ENCODE peak calls at places on chromosomes 6 and 20, in nine cellular contexts. M is Karpas-422, U is GM23248, W is endothelial cell of umbilical vein, J is OCI-LY7, K is PC-9, Y is IMR-90, V is HCT116, C is SK-N-SH. Q is an unnamed sample. For H3K36me3, the result is how much of the 10 kb centered on the place peaks cover.

GRCh38 chr6:11848852-11849731 is 70.5 kb upstream of the ADTRP start:
- DNase-seq in M (no peak), U (peak), W (peak), J (no peak), K (no peak), Y (peak), V (no peak), C (no peak), Q (no peak)

GRCh38 chr6:19860235-19860877 is 23.2 kb downstream of the ID4 start:
- DNase-seq in M (no peak), U (no peak), W (no peak), J (no peak), K (peak), Y (no peak), V (no peak), C (no peak), Q (no peak)

GRCh38 chr6:109242029-109242428 is 140.2 kb downstream of the CD164 start:
- DNase-seq in M (no peak), U (no peak), W (no peak), J (no peak), K (no peak), Y (no peak), V (no peak), C (no peak), Q (no peak)

GRCh38 chr6:107264357-107264831 is 149.1 kb upstream of the BEND3 start:
- DNase-seq in M (no peak), U (peak), W (peak), J (no peak), K (peak), Y (peak), V (no peak), C (peak), Q (peak)

GRCh38 chr6:153563001-153563400 is 431.9 kb upstream of the RGS17 start:
- DNase-seq in M (no peak), U (no peak), W (no peak), J (no peak), K (no peak), Y (no peak), V (peak), C (no peak), Q (no peak)

GRCh38 chr6:17004269-17004668 is 97.6 kb upstream of the STMND1 start:
- DNase-seq in M (no peak), U (peak), W (no peak), J (no peak), K (no peak), Y (peak), V (no peak), C (no peak), Q (no peak)

GRCh38 chr6:15366003-15366535 is 120.2 kb downstream of the JARID2 start:
- DNase-seq in M (no peak), U (no peak), W (no peak), J (no peak), K (no peak), Y (no peak), V (no peak), C (no peak), Q (no peak)

GRCh38 chr6:169803291-169803811 is 51.9 kb downstream of the ERMARD start:
- DNase-seq in M (peak), U (no peak), W (no peak), J (peak), K (no peak), Y (no peak), V (no peak), C (no peak), Q (no peak)

GRCh38 chr6:21491955-21492354 is 101.6 kb upstream of the SOX4 start:
- DNase-seq in M (no peak), U (no peak), W (no peak), J (no peak), K (no peak), Y (no peak), V (no peak), C (no peak), Q (no peak)

GRCh38 chr20:51804754-51805153 is 2.4 kb upstream of the SALL4 start:
- DNase-seq in M (no peak), U (no peak), W (no peak), J (no peak), K (no peak), Y (no peak), V (no peak), C (no peak), Q (no peak)

GRCh38 chr6:155177369-155177961 is 86.3 kb upstream of the CLDN20 start:
- DNase-seq in M (peak), U (peak), W (peak), J (peak), K (peak), Y (peak), V (peak), C (peak), Q (peak)

GRCh38 chr6:84897874-84898635 is 133.7 kb upstream of the TBX18 start:
- DNase-seq in M (no peak), U (peak), W (peak), J (no peak), K (peak), Y (peak), V (no peak), C (no peak), Q (no peak)

GRCh38 chr6:64428186-64428585 is 792.6 kb downstream of the PHF3 start:
- DNase-seq in M (no peak), U (no peak), W (no peak), J (no peak), K (no peak), Y (no peak), V (no peak), C (no peak), Q (no peak)

GRCh38 chr20:47989957-47990356 is 204.7 kb upstream of the SULF2 start:
- DNase-seq in M (no peak), U (no peak), W (no peak), J (no peak), K (peak), Y (no peak), V (no peak), C (peak), Q (peak)

GRCh38 chr6:168184701-168185100 is 105.7 kb upstream of the FRMD1 start:
- DNase-seq in M (no peak), U (no peak), W (no peak), J (no peak), K (no peak), Y (no peak), V (no peak), C (no peak), Q (no peak)

GRCh38 chr6:138428943-138429616 is 25.1 kb downstream of the HEBP2 start:
- DNase-seq in M (peak), U (peak), W (peak), J (peak), K (peak), Y (peak), V (peak), C (peak), Q (peak)

GRCh38 chr6:41767112-41767946 is 12.4 kb downstream of the FRS3 start:
- DNase-seq in M (peak), U (peak), W (peak), J (peak), K (peak), Y (peak), V (no peak), C (peak), Q (peak)

GRCh38 chr6:113595921-113596376 is 261.2 kb upstream of the MARCKS start:
- DNase-seq in M (no peak), U (peak), W (no peak), J (no peak), K (no peak), Y (peak), V (no peak), C (no peak), Q (no peak)

GRCh38 chr20:40869416-40870147 is 159.0 kb upstream of the TOP1 start:
- DNase-seq in M (no peak), U (no peak), W (no peak), J (no peak), K (no peak), Y (no peak), V (no peak), C (no peak), Q (no peak)

GRCh38 chr20:32820698-32821378 is 1.1 kb downstream of the MAPRE1 start:
- DNase-seq in M (peak), U (no peak), W (no peak), J (peak), K (no peak), Y (no peak), V (no peak), C (peak), Q (no peak)

GRCh38 chr6:73774311-73774766 is 78.3 kb downstream of the CD109 start:
- DNase-seq in M (no peak), U (peak), W (peak), J (no peak), K (peak), Y (peak), V (peak), C (no peak), Q (no peak)

GRCh38 chr6:3444276-3445088 is 12.4 kb downstream of the SLC22A23 start:
- DNase-seq in M (peak), U (no peak), W (no peak), J (no peak), K (peak), Y (no peak), V (no peak), C (no peak), Q (peak)

GRCh38 chr6:131430531-131430930 is 142.5 kb upstream of the ARG1 start:
- DNase-seq in M (no peak), U (no peak), W (no peak), J (no peak), K (no peak), Y (no peak), V (no peak), C (no peak), Q (no peak)

GRCh38 chr6:8180327-8181161 is 78.2 kb upstream of the EEF1E1 start:
- DNase-seq in M (no peak), U (peak), W (no peak), J (no peak), K (peak), Y (peak), V (no peak), C (no peak), Q (no peak)

GRCh38 chr6:113833537-113833936 is 23.6 kb upstream of the MARCKS start:
- DNase-seq in M (no peak), U (peak), W (no peak), J (no peak), K (no peak), Y (peak), V (no peak), C (no peak), Q (no peak)

GRCh38 chr6:7630792-7631191 is 40.8 kb downstream of the SNRNP48 start:
- DNase-seq in M (no peak), U (no peak), W (no peak), J (no peak), K (no peak), Y (no peak), V (no peak), C (no peak), Q (no peak)

GRCh38 chr6:34333858-34334257 is 58.6 kb downstream of the NUDT3 start:
- DNase-seq in M (no peak), U (no peak), W (no peak), J (no peak), K (no peak), Y (no peak), V (no peak), C (no peak), Q (no peak)

GRCh38 chr6:156461647-156462046 is 315.5 kb upstream of the ARID1B start:
- DNase-seq in M (peak), U (no peak), W (no peak), J (no peak), K (no peak), Y (no peak), V (no peak), C (no peak), Q (no peak)

GRCh38 chr20:38094373-38094775 is 60.8 kb downstream of the RPRD1B start:
- DNase-seq in M (peak), U (peak), W (peak), J (peak), K (peak), Y (peak), V (no peak), C (no peak), Q (peak)

GRCh38 chr6:17890309-17890708 is 97.1 kb downstream of the KIF13A start:
- DNase-seq in M (no peak), U (no peak), W (no peak), J (no peak), K (no peak), Y (no peak), V (no peak), C (no peak), Q (no peak)

GRCh38 chr6:1580109-1580508 is 29.6 kb upstream of the FOXC1 start:
- DNase-seq in M (no peak), U (peak), W (no peak), J (no peak), K (no peak), Y (peak), V (no peak), C (no peak), Q (no peak)

GRCh38 chr6:14441371-14441781 is 323.8 kb downstream of the CD83 start:
- DNase-seq in M (no peak), U (peak), W (no peak), J (no peak), K (no peak), Y (peak), V (no peak), C (no peak), Q (no peak)

DNA sequence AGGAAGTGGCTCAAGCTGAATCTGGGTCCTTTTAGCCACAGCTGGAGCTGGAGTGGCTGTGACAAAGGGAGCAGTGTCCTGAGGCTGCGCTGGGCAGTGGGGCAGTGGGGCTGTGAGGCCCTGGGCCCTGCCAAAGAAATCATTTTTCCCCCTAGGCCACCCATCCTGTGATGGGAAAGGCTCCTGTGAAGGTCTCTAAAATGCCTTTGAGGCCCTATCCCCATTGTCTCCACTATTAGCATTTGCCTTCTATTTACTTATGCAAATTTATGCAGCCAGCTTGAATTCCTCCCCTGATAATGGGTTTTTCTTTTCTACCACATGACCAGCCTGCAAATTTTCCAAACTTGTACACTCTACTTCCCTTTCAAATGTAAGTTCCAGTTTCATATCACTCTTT is 539.2 kb downstream of the MEI4 start:
- DNase-seq in M (no peak), U (no peak), W (no peak), J (no peak), K (no peak), Y (no peak), V (no peak), C (no peak), Q (no peak)
- H3K4me2 ChIP-seq in M (no peak), U (no peak), W (no peak), J (no peak), K (no peak), Y (no peak), V (no peak), C (no peak), Q (no peak)

GRCh38 chr20:35015863-35016193 is 60.2 kb downstream of the MYH7B start:
- DNase-seq in M (no peak), U (no peak), W (no peak), J (no peak), K (no peak), Y (no peak), V (no peak), C (no peak), Q (no peak)
- H3K36me3 ChIP-seq in M (under half), U (half or more), W (under half), J (half or more), K (under half), Y (half or more), V (under half), C (half or more), Q (under half)

GRCh38 chr20:56781108-56781739 is 152.1 kb downstream of the TFAP2C start:
- DNase-seq in M (no peak), U (peak), W (no peak), J (no peak), K (peak), Y (no peak), V (no peak), C (no peak), Q (no peak)

GRCh38 chr20:56776345-56776744 is 147.2 kb downstream of the TFAP2C start:
- DNase-seq in M (no peak), U (no peak), W (no peak), J (no peak), K (no peak), Y (no peak), V (no peak), C (no peak), Q (no peak)

GRCh38 chr20:56780266-56780665 is 151.2 kb downstream of the TFAP2C start:
- DNase-seq in M (no peak), U (no peak), W (no peak), J (no peak), K (no peak), Y (no peak), V (no peak), C (no peak), Q (no peak)

GRCh38 chr20:56779452-56780143 is 150.5 kb downstream of the TFAP2C start:
- DNase-seq in M (no peak), U (no peak), W (no peak), J (no peak), K (no peak), Y (no peak), V (no peak), C (no peak), Q (no peak)

DNA sequence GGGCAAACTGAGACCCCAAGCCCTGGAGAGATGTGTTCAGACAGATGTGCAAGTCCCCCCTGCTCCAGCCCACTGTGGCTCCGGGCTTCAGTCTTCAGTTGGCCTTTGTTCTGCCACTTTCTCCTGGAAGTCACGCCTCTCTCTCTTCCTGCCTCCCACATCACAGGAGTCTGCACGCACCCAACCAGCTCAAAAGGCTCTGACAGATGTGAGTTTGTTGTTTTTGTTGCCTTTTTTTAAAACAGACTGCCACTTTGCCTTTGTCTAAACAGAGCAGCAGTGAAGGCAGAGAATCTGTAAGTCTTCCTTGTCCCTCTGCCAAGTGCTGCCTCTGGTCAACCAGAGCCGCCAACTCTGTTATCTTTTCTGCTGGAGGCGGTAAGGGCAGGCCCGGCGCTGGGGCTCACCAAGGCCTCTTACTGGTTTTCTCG is 149.7 kb downstream of the TFAP2C start:
- DNase-seq in M (no peak), U (no peak), W (no peak), J (no peak), K (no peak), Y (peak), V (no peak), C (peak), Q (peak)
- H3K27ac ChIP-seq in M (no peak), U (no peak), W (no peak), J (no peak), K (no peak), Y (no peak), V (no peak), C (no peak), Q (no peak)

GRCh38 chr6:31081872-31082271 is 30.5 kb downstream of the C6orf15 start:
- DNase-seq in M (no peak), U (no peak), W (no peak), J (no peak), K (no peak), Y (no peak), V (no peak), C (no peak), Q (no peak)

GRCh38 chr6:31086788-31087440 is 25.5 kb downstream of the C6orf15 start:
- DNase-seq in M (no peak), U (peak), W (peak), J (no peak), K (peak), Y (peak), V (no peak), C (no peak), Q (no peak)

GRCh38 chr6:31087494-31088089 is 24.8 kb downstream of the C6orf15 start:
- DNase-seq in M (peak), U (peak), W (peak), J (peak), K (peak), Y (peak), V (peak), C (peak), Q (peak)

GRCh38 chr6:31079656-31080261 is 32.6 kb downstream of the C6orf15 start:
- DNase-seq in M (peak), U (peak), W (peak), J (peak), K (peak), Y (peak), V (peak), C (peak), Q (peak)

GRCh38 chr6:31083742-31084354 is 28.5 kb downstream of the C6orf15 start:
- DNase-seq in M (peak), U (peak), W (peak), J (peak), K (no peak), Y (peak), V (peak), C (no peak), Q (peak)
- H3K4me2 ChIP-seq in M (peak), U (no peak), W (no peak), J (no peak), K (no peak), Y (no peak), V (peak), C (no peak), Q (no peak)

GRCh38 chr20:20340443-20340842 is 27.5 kb upstream of the INSM1 start:
- DNase-seq in M (no peak), U (no peak), W (no peak), J (no peak), K (no peak), Y (no peak), V (no peak), C (no peak), Q (no peak)

GRCh38 chr20:20343886-20344381 is 24.0 kb upstream of the INSM1 start:
- DNase-seq in M (no peak), U (no peak), W (no peak), J (no peak), K (no peak), Y (no peak), V (no peak), C (no peak), Q (no peak)

GRCh38 chr20:20338133-20338730 is 29.7 kb upstream of the INSM1 start:
- DNase-seq in M (no peak), U (no peak), W (no peak), J (no peak), K (no peak), Y (no peak), V (no peak), C (no peak), Q (no peak)

DNA sequence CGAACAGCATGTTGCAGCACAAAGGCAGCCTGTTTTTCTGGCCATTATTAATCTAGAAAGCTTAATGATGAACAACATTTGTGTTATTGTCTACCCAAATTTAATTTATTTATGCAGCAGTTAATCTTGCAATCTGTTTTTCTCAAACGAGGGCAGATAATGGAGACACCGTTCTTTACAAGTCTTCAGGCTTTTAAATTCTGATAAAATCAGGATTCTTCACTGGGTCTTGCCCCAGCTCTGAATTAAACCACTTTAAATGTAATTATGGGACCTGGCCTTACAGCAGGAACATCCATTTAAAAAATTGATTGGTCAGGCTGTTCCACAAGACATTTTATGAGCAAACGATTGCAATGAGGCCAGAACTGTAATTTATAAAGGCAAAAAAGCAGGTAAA is 26.5 kb upstream of the INSM1 start:
- DNase-seq in M (no peak), U (no peak), W (no peak), J (no peak), K (no peak), Y (no peak), V (no peak), C (peak), Q (no peak)
- H3K36me3 ChIP-seq in M (under half), U (under half), W (under half), J (under half), K (under half), Y (under half), V (under half), C (under half), Q (under half)

DNA sequence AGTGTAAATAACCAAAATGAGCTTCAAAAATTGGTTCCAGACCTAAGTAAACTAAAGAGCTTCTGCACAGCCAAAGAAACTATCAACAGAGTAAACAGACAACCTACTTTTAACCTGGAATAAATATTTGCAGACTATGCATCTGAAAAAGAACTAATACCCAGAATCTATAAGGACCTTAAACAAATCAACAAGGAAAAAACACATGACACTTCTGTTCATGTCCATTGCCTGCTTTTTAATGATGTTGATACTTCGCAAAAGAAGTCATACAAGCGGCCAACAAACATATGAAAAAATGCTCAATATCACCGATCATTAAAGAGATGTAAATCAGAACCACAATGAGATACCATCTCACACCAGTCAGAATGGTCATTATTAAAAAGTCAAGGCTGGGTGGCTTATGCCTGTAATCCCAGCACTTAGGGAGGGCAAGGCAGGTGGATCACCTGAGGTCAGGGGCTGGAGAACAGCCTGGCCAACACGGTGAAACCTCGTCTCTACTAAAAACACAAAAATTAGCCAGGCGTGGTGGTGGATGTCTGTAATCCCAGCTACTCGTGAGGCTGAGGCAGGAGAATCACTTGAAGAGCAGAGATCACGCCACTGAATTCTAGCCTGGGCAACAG is 42.5 kb upstream of the DST start:
- DNase-seq in M (no peak), U (no peak), W (no peak), J (no peak), K (no peak), Y (no peak), V (no peak), C (no peak), Q (no peak)
- H3K27ac ChIP-seq in M (no peak), U (no peak), W (no peak), J (no peak), K (no peak), Y (no peak), V (no peak), C (peak), Q (peak)

GRCh38 chr6:44042261-44043035 is 84.8 kb downstream of the MRPL14 start:
- DNase-seq in M (no peak), U (no peak), W (no peak), J (no peak), K (no peak), Y (no peak), V (no peak), C (no peak), Q (no peak)
- H3K4me2 ChIP-seq in M (no peak), U (peak), W (peak), J (no peak), K (peak), Y (peak), V (peak), C (peak), Q (peak)

Q was measured in hepatocyte.